ENCODE peak calls at places on chromosomes 1 and 21, in eight cellular contexts. One of them, this sample, is unnamed.
A peak's percentile ranks its signal among the peaks of the same experiment; 100 is the strongest.

GRCh38 chr1:161300478-161300877 is 9.3 kb downstream of the MPZ start:
- DNase-seq in CD8-positive, alpha-beta T cell: no peak
- DNase-seq in left ventricle myocardium inferior: no peak
- DNase-seq in brain microvascular endothelial cell: no peak
- DNase-seq in esophagus muscularis mucosa: no peak
- DNase-seq in naive thymus-derived CD4-positive, alpha-beta T cell: no peak
- DNase-seq in neural progenitor cell: no peak
- DNase-seq in adrenal gland: no peak
- DNase-seq in this sample: no peak

GRCh38 chr1:43648448-43648847 is 1.5 kb upstream of the KDM4A start:
- DNase-seq in naive thymus-derived CD4-positive, alpha-beta T cell: no peak
- DNase-seq in esophagus muscularis mucosa: no peak
- DNase-seq in adrenal gland: no peak
- DNase-seq in neural progenitor cell: no peak
- DNase-seq in CD8-positive, alpha-beta T cell: no peak
- DNase-seq in brain microvascular endothelial cell: no peak
- DNase-seq in left ventricle myocardium inferior: no peak
- DNase-seq in this sample: no peak

GRCh38 chr1:225896937-225897549 is 8.1 kb upstream of the LEFTY1 start:
- DNase-seq in left ventricle myocardium inferior: no peak
- DNase-seq in adrenal gland: no peak
- DNase-seq in esophagus muscularis mucosa: no peak
- DNase-seq in CD8-positive, alpha-beta T cell: peak; percentile 71
- DNase-seq in brain microvascular endothelial cell: no peak
- DNase-seq in naive thymus-derived CD4-positive, alpha-beta T cell: peak; percentile 83
- DNase-seq in neural progenitor cell: no peak
- DNase-seq in this sample: peak; percentile 89

GRCh38 chr1:199246716-199247115 is 607.9 kb downstream of the PTPRC start:
- DNase-seq in neural progenitor cell: no peak
- DNase-seq in brain microvascular endothelial cell: no peak
- DNase-seq in naive thymus-derived CD4-positive, alpha-beta T cell: no peak
- DNase-seq in left ventricle myocardium inferior: no peak
- DNase-seq in adrenal gland: no peak
- DNase-seq in CD8-positive, alpha-beta T cell: no peak
- DNase-seq in esophagus muscularis mucosa: no peak
- DNase-seq in this sample: no peak

GRCh38 chr1:3344395-3344794 is 110.1 kb upstream of the ARHGEF16 start:
- DNase-seq in brain microvascular endothelial cell: no peak
- DNase-seq in esophagus muscularis mucosa: no peak
- DNase-seq in naive thymus-derived CD4-positive, alpha-beta T cell: no peak
- DNase-seq in left ventricle myocardium inferior: no peak
- DNase-seq in adrenal gland: no peak
- DNase-seq in CD8-positive, alpha-beta T cell: no peak
- DNase-seq in neural progenitor cell: no peak
- DNase-seq in this sample: no peak

GRCh38 chr1:20483833-20484525 is 2.0 kb downstream of the CAMK2N1 start:
- DNase-seq in naive thymus-derived CD4-positive, alpha-beta T cell: no peak
- DNase-seq in esophagus muscularis mucosa: no peak
- DNase-seq in CD8-positive, alpha-beta T cell: no peak
- DNase-seq in brain microvascular endothelial cell: no peak
- DNase-seq in neural progenitor cell: peak; percentile 72
- DNase-seq in left ventricle myocardium inferior: no peak
- DNase-seq in adrenal gland: peak; percentile 35
- DNase-seq in this sample: no peak

GRCh38 chr1:201783067-201783466 is 45.9 kb upstream of the IPO9 start:
- DNase-seq in brain microvascular endothelial cell: no peak
- DNase-seq in CD8-positive, alpha-beta T cell: no peak
- DNase-seq in naive thymus-derived CD4-positive, alpha-beta T cell: no peak
- DNase-seq in left ventricle myocardium inferior: no peak
- DNase-seq in adrenal gland: no peak
- DNase-seq in esophagus muscularis mucosa: no peak
- DNase-seq in neural progenitor cell: no peak
- DNase-seq in this sample: no peak

GRCh38 chr1:221839794-221840395 is 98.0 kb upstream of the DUSP10 start:
- DNase-seq in brain microvascular endothelial cell: peak; percentile 96
- DNase-seq in adrenal gland: peak; percentile 83
- DNase-seq in CD8-positive, alpha-beta T cell: peak; percentile 66
- DNase-seq in naive thymus-derived CD4-positive, alpha-beta T cell: no peak
- DNase-seq in neural progenitor cell: no peak
- DNase-seq in left ventricle myocardium inferior: peak; percentile 72
- DNase-seq in esophagus muscularis mucosa: no peak
- DNase-seq in this sample: peak; percentile 89

GRCh38 chr1:94590203-94591137 is 48.9 kb upstream of the F3 start:
- DNase-seq in brain microvascular endothelial cell: no peak
- DNase-seq in adrenal gland: peak; percentile 63
- DNase-seq in esophagus muscularis mucosa: no peak
- DNase-seq in left ventricle myocardium inferior: no peak
- DNase-seq in neural progenitor cell: no peak
- DNase-seq in naive thymus-derived CD4-positive, alpha-beta T cell: no peak
- DNase-seq in CD8-positive, alpha-beta T cell: no peak
- DNase-seq in this sample: no peak

GRCh38 chr1:248730507-248731335 is 24.8 kb downstream of the LYPD8 start:
- DNase-seq in adrenal gland: no peak
- DNase-seq in left ventricle myocardium inferior: no peak
- DNase-seq in neural progenitor cell: no peak
- DNase-seq in esophagus muscularis mucosa: no peak
- DNase-seq in naive thymus-derived CD4-positive, alpha-beta T cell: no peak
- DNase-seq in CD8-positive, alpha-beta T cell: no peak
- DNase-seq in brain microvascular endothelial cell: no peak
- DNase-seq in this sample: no peak

GRCh38 chr21:39141502-39141901 is 41.7 kb downstream of the PSMG1 start:
- DNase-seq in adrenal gland: no peak
- DNase-seq in brain microvascular endothelial cell: no peak
- DNase-seq in naive thymus-derived CD4-positive, alpha-beta T cell: no peak
- DNase-seq in left ventricle myocardium inferior: no peak
- DNase-seq in esophagus muscularis mucosa: no peak
- DNase-seq in neural progenitor cell: no peak
- DNase-seq in CD8-positive, alpha-beta T cell: no peak
- DNase-seq in this sample: no peak

GRCh38 chr1:183622884-183623785 is 12.4 kb downstream of the ARPC5 start:
- DNase-seq in naive thymus-derived CD4-positive, alpha-beta T cell: peak; percentile 43
- DNase-seq in esophagus muscularis mucosa: no peak
- DNase-seq in brain microvascular endothelial cell: peak; percentile 61
- DNase-seq in left ventricle myocardium inferior: peak; percentile 33
- DNase-seq in neural progenitor cell: peak; percentile 71
- DNase-seq in CD8-positive, alpha-beta T cell: peak; percentile 44
- DNase-seq in adrenal gland: peak; percentile 57
- DNase-seq in this sample: peak; percentile 48

GRCh38 chr1:42419449-42419848 is 36.4 kb downstream of the ZMYND12 start:
- DNase-seq in CD8-positive, alpha-beta T cell: no peak
- DNase-seq in left ventricle myocardium inferior: peak; percentile 75
- DNase-seq in naive thymus-derived CD4-positive, alpha-beta T cell: no peak
- DNase-seq in brain microvascular endothelial cell: no peak
- DNase-seq in neural progenitor cell: no peak
- DNase-seq in adrenal gland: no peak
- DNase-seq in esophagus muscularis mucosa: no peak
- DNase-seq in this sample: no peak

GRCh38 chr1:229254910-229255541 is 15.9 kb upstream of the RAB4A start:
- DNase-seq in esophagus muscularis mucosa: no peak
- DNase-seq in neural progenitor cell: peak; percentile 46
- DNase-seq in adrenal gland: no peak
- DNase-seq in brain microvascular endothelial cell: no peak
- DNase-seq in naive thymus-derived CD4-positive, alpha-beta T cell: peak; percentile 57
- DNase-seq in left ventricle myocardium inferior: no peak
- DNase-seq in CD8-positive, alpha-beta T cell: no peak
- DNase-seq in this sample: no peak

GRCh38 chr1:66182551-66183178 is 351.3 kb upstream of the SGIP1 start:
- DNase-seq in neural progenitor cell: peak; percentile 14
- DNase-seq in adrenal gland: peak; percentile 8
- DNase-seq in naive thymus-derived CD4-positive, alpha-beta T cell: peak; percentile 15
- DNase-seq in esophagus muscularis mucosa: no peak
- DNase-seq in left ventricle myocardium inferior: no peak
- DNase-seq in CD8-positive, alpha-beta T cell: peak; percentile 18
- DNase-seq in brain microvascular endothelial cell: peak; percentile 59
- DNase-seq in this sample: peak; percentile 48

GRCh38 chr1:89352421-89352820 is 11.4 kb upstream of the GBP6 start:
- DNase-seq in esophagus muscularis mucosa: no peak
- DNase-seq in CD8-positive, alpha-beta T cell: no peak
- DNase-seq in adrenal gland: no peak
- DNase-seq in brain microvascular endothelial cell: no peak
- DNase-seq in neural progenitor cell: no peak
- DNase-seq in left ventricle myocardium inferior: no peak
- DNase-seq in naive thymus-derived CD4-positive, alpha-beta T cell: no peak
- DNase-seq in this sample: no peak

GRCh38 chr1:117685936-117686806 is 80.3 kb downstream of the TENT5C start:
- DNase-seq in esophagus muscularis mucosa: no peak
- DNase-seq in brain microvascular endothelial cell: no peak
- DNase-seq in CD8-positive, alpha-beta T cell: no peak
- DNase-seq in adrenal gland: no peak
- DNase-seq in neural progenitor cell: no peak
- DNase-seq in left ventricle myocardium inferior: no peak
- DNase-seq in naive thymus-derived CD4-positive, alpha-beta T cell: no peak
- DNase-seq in this sample: no peak

GRCh38 chr1:182200025-182200814 is 138.7 kb upstream of the ZNF648 start:
- DNase-seq in brain microvascular endothelial cell: no peak
- DNase-seq in CD8-positive, alpha-beta T cell: no peak
- DNase-seq in neural progenitor cell: no peak
- DNase-seq in adrenal gland: no peak
- DNase-seq in naive thymus-derived CD4-positive, alpha-beta T cell: no peak
- DNase-seq in left ventricle myocardium inferior: no peak
- DNase-seq in esophagus muscularis mucosa: no peak
- DNase-seq in this sample: no peak

GRCh38 chr1:172255223-172255560 is 165.3 kb upstream of the C1orf105 start:
- DNase-seq in esophagus muscularis mucosa: no peak
- DNase-seq in left ventricle myocardium inferior: no peak
- DNase-seq in adrenal gland: no peak
- DNase-seq in brain microvascular endothelial cell: no peak
- DNase-seq in neural progenitor cell: no peak
- DNase-seq in CD8-positive, alpha-beta T cell: no peak
- DNase-seq in naive thymus-derived CD4-positive, alpha-beta T cell: no peak
- DNase-seq in this sample: no peak

GRCh38 chr1:157515709-157516108 is 36.6 kb downstream of the FCRL5 start:
- DNase-seq in naive thymus-derived CD4-positive, alpha-beta T cell: no peak
- DNase-seq in neural progenitor cell: no peak
- DNase-seq in brain microvascular endothelial cell: no peak
- DNase-seq in adrenal gland: no peak
- DNase-seq in left ventricle myocardium inferior: no peak
- DNase-seq in CD8-positive, alpha-beta T cell: no peak
- DNase-seq in esophagus muscularis mucosa: peak; percentile 82
- DNase-seq in this sample: no peak

GRCh38 chr1:55369474-55369873 is 154.3 kb upstream of the USP24 start:
- DNase-seq in adrenal gland: no peak
- DNase-seq in naive thymus-derived CD4-positive, alpha-beta T cell: no peak
- DNase-seq in CD8-positive, alpha-beta T cell: no peak
- DNase-seq in brain microvascular endothelial cell: peak; percentile 69
- DNase-seq in left ventricle myocardium inferior: no peak
- DNase-seq in esophagus muscularis mucosa: peak; percentile 55
- DNase-seq in neural progenitor cell: no peak
- DNase-seq in this sample: no peak

GRCh38 chr1:208990456-208990855 is 593.1 kb upstream of the CAMK1G start:
- DNase-seq in adrenal gland: no peak
- DNase-seq in left ventricle myocardium inferior: no peak
- DNase-seq in naive thymus-derived CD4-positive, alpha-beta T cell: no peak
- DNase-seq in brain microvascular endothelial cell: no peak
- DNase-seq in esophagus muscularis mucosa: no peak
- DNase-seq in neural progenitor cell: no peak
- DNase-seq in CD8-positive, alpha-beta T cell: no peak
- DNase-seq in this sample: no peak

GRCh38 chr1:156082111-156083091 is at the start of gene MEX3A:
- DNase-seq in brain microvascular endothelial cell: peak; percentile 68
- DNase-seq in esophagus muscularis mucosa: no peak
- DNase-seq in left ventricle myocardium inferior: peak; percentile 77
- DNase-seq in naive thymus-derived CD4-positive, alpha-beta T cell: peak; percentile 59
- DNase-seq in adrenal gland: peak; percentile 74
- DNase-seq in CD8-positive, alpha-beta T cell: peak; percentile 61
- DNase-seq in neural progenitor cell: peak; percentile 98
- DNase-seq in this sample: peak; percentile 46
- H3K27ac ChIP-seq in brain microvascular endothelial cell: no peak within 1 kb of the TSS
- H3K27ac ChIP-seq in esophagus muscularis mucosa: peak within 1 kb of the TSS; percentile 77
- H3K27ac ChIP-seq in left ventricle myocardium inferior: peak within 1 kb of the TSS; percentile 52
- H3K27ac ChIP-seq in naive thymus-derived CD4-positive, alpha-beta T cell: peak within 1 kb of the TSS; percentile 15
- H3K27ac ChIP-seq in adrenal gland: no peak within 1 kb of the TSS
- H3K27ac ChIP-seq in CD8-positive, alpha-beta T cell: no peak within 1 kb of the TSS
- H3K27ac ChIP-seq in neural progenitor cell: peak within 1 kb of the TSS; percentile 99
- H3K27ac ChIP-seq in this sample: peak within 1 kb of the TSS; percentile 24

GRCh38 chr1:206716519-206717236 is 32.0 kb downstream of the MAPKAPK2 start:
- DNase-seq in esophagus muscularis mucosa: no peak
- DNase-seq in brain microvascular endothelial cell: no peak
- DNase-seq in naive thymus-derived CD4-positive, alpha-beta T cell: no peak
- DNase-seq in left ventricle myocardium inferior: no peak
- DNase-seq in CD8-positive, alpha-beta T cell: no peak
- DNase-seq in neural progenitor cell: no peak
- DNase-seq in adrenal gland: no peak
- DNase-seq in this sample: no peak
- H3K27ac ChIP-seq in esophagus muscularis mucosa: peak overlapping the region; percentile 71
- H3K27ac ChIP-seq in brain microvascular endothelial cell: no peak overlapping the region
- H3K27ac ChIP-seq in naive thymus-derived CD4-positive, alpha-beta T cell: no peak overlapping the region
- H3K27ac ChIP-seq in left ventricle myocardium inferior: peak overlapping the region; percentile 71
- H3K27ac ChIP-seq in CD8-positive, alpha-beta T cell: no peak overlapping the region
- H3K27ac ChIP-seq in neural progenitor cell: no peak overlapping the region
- H3K27ac ChIP-seq in adrenal gland: no peak overlapping the region
- H3K27ac ChIP-seq in this sample: peak overlapping the region; percentile 41

DNA sequence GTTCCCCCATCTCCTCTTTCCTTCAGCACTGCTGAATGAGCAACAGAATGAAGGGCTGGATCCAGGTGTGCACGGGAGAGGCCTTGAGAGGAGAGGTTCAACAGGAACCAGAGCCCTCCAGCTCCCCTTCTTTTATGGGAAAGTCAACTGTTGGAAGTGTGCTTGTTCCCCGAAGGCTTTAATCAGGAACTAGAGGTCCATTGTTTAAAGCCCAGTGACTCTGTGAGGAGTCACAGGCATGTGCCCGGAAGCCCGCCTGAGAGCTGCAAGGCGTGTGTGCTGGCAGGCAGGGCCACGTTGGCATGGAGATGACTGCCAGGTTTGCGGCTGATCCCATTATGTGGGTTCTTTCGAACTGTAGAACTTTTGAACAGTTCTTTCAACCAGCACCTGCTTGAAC is 3.2 kb downstream of the BACE2 start:
- DNase-seq in naive thymus-derived CD4-positive, alpha-beta T cell: no peak
- DNase-seq in CD8-positive, alpha-beta T cell: no peak
- DNase-seq in left ventricle myocardium inferior: peak; percentile 25
- DNase-seq in neural progenitor cell: no peak
- DNase-seq in adrenal gland: no peak
- DNase-seq in brain microvascular endothelial cell: no peak
- DNase-seq in esophagus muscularis mucosa: no peak
- DNase-seq in this sample: no peak
- H3K27ac ChIP-seq in naive thymus-derived CD4-positive, alpha-beta T cell: no peak overlapping the region
- H3K27ac ChIP-seq in CD8-positive, alpha-beta T cell: no peak overlapping the region
- H3K27ac ChIP-seq in left ventricle myocardium inferior: no peak overlapping the region
- H3K27ac ChIP-seq in neural progenitor cell: no peak overlapping the region
- H3K27ac ChIP-seq in adrenal gland: no peak overlapping the region
- H3K27ac ChIP-seq in brain microvascular endothelial cell: no peak overlapping the region
- H3K27ac ChIP-seq in esophagus muscularis mucosa: peak overlapping the region; percentile 97
- H3K27ac ChIP-seq in this sample: no peak overlapping the region

DNA sequence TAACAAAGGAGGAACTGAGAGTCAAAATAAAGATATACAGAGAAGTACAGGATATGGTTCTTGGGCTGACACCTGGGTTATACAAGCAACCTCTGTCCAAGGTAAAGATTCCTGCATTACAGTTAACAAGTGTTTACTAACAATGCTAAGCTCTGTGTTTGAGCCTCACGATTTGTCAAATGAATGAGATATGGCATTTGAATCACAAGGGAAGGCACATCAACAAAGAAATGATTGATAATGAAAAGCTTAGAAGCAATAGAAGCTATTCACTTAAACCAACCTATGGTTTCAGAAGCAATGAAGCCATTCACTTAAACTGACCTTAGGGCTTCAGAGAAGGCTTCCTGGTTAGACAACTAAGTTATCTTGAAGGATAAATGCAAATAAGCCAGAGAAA is 199.5 kb downstream of the AGBL4 start:
- DNase-seq in naive thymus-derived CD4-positive, alpha-beta T cell: no peak
- DNase-seq in CD8-positive, alpha-beta T cell: no peak
- DNase-seq in esophagus muscularis mucosa: no peak
- DNase-seq in left ventricle myocardium inferior: no peak
- DNase-seq in adrenal gland: no peak
- DNase-seq in brain microvascular endothelial cell: no peak
- DNase-seq in neural progenitor cell: no peak
- DNase-seq in this sample: no peak
- H3K27ac ChIP-seq in naive thymus-derived CD4-positive, alpha-beta T cell: no peak overlapping the region
- H3K27ac ChIP-seq in CD8-positive, alpha-beta T cell: no peak overlapping the region
- H3K27ac ChIP-seq in esophagus muscularis mucosa: no peak overlapping the region
- H3K27ac ChIP-seq in left ventricle myocardium inferior: no peak overlapping the region
- H3K27ac ChIP-seq in adrenal gland: no peak overlapping the region
- H3K27ac ChIP-seq in brain microvascular endothelial cell: no peak overlapping the region
- H3K27ac ChIP-seq in neural progenitor cell: no peak overlapping the region
- H3K27ac ChIP-seq in this sample: no peak overlapping the region

This sample was measured in CD8-positive, alpha-beta memory T cell.